ENCODE peak calls at places on chromosomes 11 and 22, in nine cellular contexts. One of them, this sample, is unnamed. For H3K36me3, the result is how much of the 10 kb centered on the place peaks cover.

GRCh38 chr11:10629431-10630002 is 61.1 kb upstream of the LYVE1 start:
- DNase-seq in CD8-positive, alpha-beta memory T cell: no peak
- DNase-seq in tibial artery: no peak
- DNase-seq in uterus: no peak
- DNase-seq in H7: no peak
- DNase-seq in Peyer's patch: no peak
- DNase-seq in neural progenitor cell: no peak
- DNase-seq in right lobe of liver: no peak
- DNase-seq in PC-3: no peak
- DNase-seq in this sample: no peak

GRCh38 chr11:8807544-8808225 is 103.3 kb upstream of the AKIP1 start:
- DNase-seq in CD8-positive, alpha-beta memory T cell: no peak
- DNase-seq in right lobe of liver: no peak
- DNase-seq in uterus: peak
- DNase-seq in PC-3: no peak
- DNase-seq in neural progenitor cell: no peak
- DNase-seq in tibial artery: peak
- DNase-seq in H7: no peak
- DNase-seq in Peyer's patch: no peak
- DNase-seq in this sample: peak

GRCh38 chr11:125990244-125990643 is 44.4 kb downstream of the VSIG10L2 start:
- DNase-seq in Peyer's patch: no peak
- DNase-seq in PC-3: peak
- DNase-seq in H7: no peak
- DNase-seq in tibial artery: peak
- DNase-seq in CD8-positive, alpha-beta memory T cell: no peak
- DNase-seq in uterus: peak
- DNase-seq in right lobe of liver: no peak
- DNase-seq in neural progenitor cell: no peak
- DNase-seq in this sample: peak

GRCh38 chr11:33387586-33387985 is 130.4 kb downstream of the HIPK3 start:
- DNase-seq in PC-3: no peak
- DNase-seq in CD8-positive, alpha-beta memory T cell: no peak
- DNase-seq in uterus: no peak
- DNase-seq in H7: no peak
- DNase-seq in tibial artery: no peak
- DNase-seq in right lobe of liver: no peak
- DNase-seq in neural progenitor cell: no peak
- DNase-seq in Peyer's patch: no peak
- DNase-seq in this sample: no peak

GRCh38 chr11:65288706-65289536 is 25.7 kb upstream of the CDC42EP2 start:
- DNase-seq in Peyer's patch: no peak
- DNase-seq in CD8-positive, alpha-beta memory T cell: no peak
- DNase-seq in uterus: no peak
- DNase-seq in tibial artery: no peak
- DNase-seq in right lobe of liver: no peak
- DNase-seq in neural progenitor cell: no peak
- DNase-seq in H7: no peak
- DNase-seq in PC-3: no peak
- DNase-seq in this sample: peak

GRCh38 chr11:75450826-75451783 is 18.1 kb upstream of the KLHL35 start:
- DNase-seq in neural progenitor cell: peak
- DNase-seq in right lobe of liver: no peak
- DNase-seq in CD8-positive, alpha-beta memory T cell: no peak
- DNase-seq in uterus: no peak
- DNase-seq in PC-3: peak
- DNase-seq in Peyer's patch: no peak
- DNase-seq in tibial artery: no peak
- DNase-seq in H7: peak
- DNase-seq in this sample: no peak

GRCh38 chr22:50337262-50338041 is 5.7 kb upstream of the PPP6R2 start:
- DNase-seq in PC-3: no peak
- DNase-seq in Peyer's patch: no peak
- DNase-seq in tibial artery: no peak
- DNase-seq in H7: no peak
- DNase-seq in right lobe of liver: no peak
- DNase-seq in uterus: no peak
- DNase-seq in CD8-positive, alpha-beta memory T cell: no peak
- DNase-seq in neural progenitor cell: no peak
- DNase-seq in this sample: no peak

GRCh38 chr22:36430863-36431262 is 43.1 kb upstream of the MYH9 start:
- DNase-seq in uterus: no peak
- DNase-seq in H7: no peak
- DNase-seq in tibial artery: no peak
- DNase-seq in CD8-positive, alpha-beta memory T cell: no peak
- DNase-seq in Peyer's patch: no peak
- DNase-seq in PC-3: peak
- DNase-seq in neural progenitor cell: no peak
- DNase-seq in right lobe of liver: no peak
- DNase-seq in this sample: no peak

GRCh38 chr11:19237381-19237780 is 3.4 kb downstream of the E2F8 start:
- DNase-seq in uterus: no peak
- DNase-seq in tibial artery: no peak
- DNase-seq in neural progenitor cell: no peak
- DNase-seq in PC-3: no peak
- DNase-seq in CD8-positive, alpha-beta memory T cell: no peak
- DNase-seq in Peyer's patch: no peak
- DNase-seq in H7: no peak
- DNase-seq in right lobe of liver: no peak
- DNase-seq in this sample: no peak

GRCh38 chr11:27933992-27934829 is 173.7 kb downstream of the KIF18A start:
- DNase-seq in tibial artery: no peak
- DNase-seq in Peyer's patch: no peak
- DNase-seq in right lobe of liver: no peak
- DNase-seq in PC-3: peak
- DNase-seq in uterus: peak
- DNase-seq in CD8-positive, alpha-beta memory T cell: no peak
- DNase-seq in neural progenitor cell: no peak
- DNase-seq in H7: peak
- DNase-seq in this sample: peak

GRCh38 chr22:37892566-37893338 is 13.3 kb upstream of the MICALL1 start:
- DNase-seq in PC-3: no peak
- DNase-seq in Peyer's patch: no peak
- DNase-seq in CD8-positive, alpha-beta memory T cell: no peak
- DNase-seq in tibial artery: no peak
- DNase-seq in uterus: peak
- DNase-seq in H7: no peak
- DNase-seq in right lobe of liver: peak
- DNase-seq in neural progenitor cell: no peak
- DNase-seq in this sample: no peak

GRCh38 chr11:83292709-83293435 is 6.7 kb upstream of the CCDC90B start:
- DNase-seq in PC-3: peak
- DNase-seq in H7: peak
- DNase-seq in right lobe of liver: no peak
- DNase-seq in Peyer's patch: no peak
- DNase-seq in tibial artery: no peak
- DNase-seq in CD8-positive, alpha-beta memory T cell: no peak
- DNase-seq in uterus: no peak
- DNase-seq in neural progenitor cell: peak
- DNase-seq in this sample: peak

GRCh38 chr11:110478410-110478809 is 48.7 kb downstream of the FDX1 start:
- DNase-seq in uterus: no peak
- DNase-seq in tibial artery: no peak
- DNase-seq in right lobe of liver: no peak
- DNase-seq in neural progenitor cell: peak
- DNase-seq in H7: peak
- DNase-seq in PC-3: no peak
- DNase-seq in CD8-positive, alpha-beta memory T cell: no peak
- DNase-seq in Peyer's patch: no peak
- DNase-seq in this sample: no peak

GRCh38 chr22:29511126-29511854 is 31.3 kb downstream of the NEFH start:
- DNase-seq in Peyer's patch: no peak
- DNase-seq in H7: no peak
- DNase-seq in right lobe of liver: no peak
- DNase-seq in neural progenitor cell: no peak
- DNase-seq in CD8-positive, alpha-beta memory T cell: no peak
- DNase-seq in PC-3: no peak
- DNase-seq in uterus: no peak
- DNase-seq in tibial artery: no peak
- DNase-seq in this sample: no peak
- H3K36me3 ChIP-seq in Peyer's patch: under half
- H3K36me3 ChIP-seq in H7: under half
- H3K36me3 ChIP-seq in right lobe of liver: under half
- H3K36me3 ChIP-seq in neural progenitor cell: under half
- H3K36me3 ChIP-seq in CD8-positive, alpha-beta memory T cell: under half
- H3K36me3 ChIP-seq in PC-3: under half
- H3K36me3 ChIP-seq in uterus: under half
- H3K36me3 ChIP-seq in tibial artery: half or more
- H3K36me3 ChIP-seq in this sample: under half

DNA sequence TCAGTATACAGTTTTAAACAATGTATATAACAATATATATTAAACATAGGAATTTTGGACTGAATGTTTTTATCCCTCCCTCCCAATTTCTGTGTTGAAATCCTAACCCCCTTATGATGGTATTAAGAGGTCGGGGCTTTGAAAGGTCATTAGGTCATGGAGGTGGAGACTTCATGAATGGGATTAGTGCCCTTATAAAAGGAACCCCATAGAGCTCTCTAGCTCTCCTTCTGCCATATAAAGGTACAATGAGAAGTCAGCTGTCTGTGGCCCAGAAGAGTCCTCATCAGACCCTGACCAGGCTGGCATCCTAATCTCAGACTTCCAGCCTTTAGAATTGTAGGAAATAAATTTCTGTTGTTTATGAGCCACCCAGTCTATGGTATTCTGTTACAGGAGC is 6.5 kb downstream of the NNMT start:
- DNase-seq in Peyer's patch: no peak
- DNase-seq in neural progenitor cell: peak
- DNase-seq in H7: no peak
- DNase-seq in CD8-positive, alpha-beta memory T cell: no peak
- DNase-seq in uterus: no peak
- DNase-seq in right lobe of liver: no peak
- DNase-seq in tibial artery: no peak
- DNase-seq in PC-3: no peak
- DNase-seq in this sample: no peak
- H3K4me3 ChIP-seq in Peyer's patch: no peak
- H3K4me3 ChIP-seq in neural progenitor cell: no peak
- H3K4me3 ChIP-seq in H7: no peak
- H3K4me3 ChIP-seq in CD8-positive, alpha-beta memory T cell: no peak
- H3K4me3 ChIP-seq in uterus: no peak
- H3K4me3 ChIP-seq in right lobe of liver: peak
- H3K4me3 ChIP-seq in tibial artery: peak
- H3K4me3 ChIP-seq in PC-3: no peak
- H3K4me3 ChIP-seq in this sample: no peak

DNA sequence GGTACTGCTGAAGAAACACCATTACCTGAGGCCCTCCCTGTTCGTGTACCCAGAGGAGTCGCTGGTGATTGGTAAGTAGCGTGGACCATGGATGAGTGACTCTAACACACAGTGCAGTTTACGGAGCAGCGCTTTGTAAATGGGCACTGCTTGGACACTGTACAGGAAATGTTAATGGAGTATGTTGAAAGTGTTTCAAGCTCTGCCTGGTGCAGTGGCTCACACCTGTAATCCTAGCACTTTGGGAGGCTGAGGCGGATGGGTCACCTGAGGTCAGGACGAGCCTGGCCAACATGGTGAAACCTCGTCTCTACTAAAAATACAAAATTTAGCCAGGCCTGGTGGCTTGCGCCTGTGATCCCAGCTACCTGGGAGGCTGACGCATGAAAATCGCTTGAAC is 29.7 kb downstream of the XRCC6 start:
- DNase-seq in PC-3: no peak
- DNase-seq in Peyer's patch: no peak
- DNase-seq in neural progenitor cell: no peak
- DNase-seq in tibial artery: no peak
- DNase-seq in uterus: no peak
- DNase-seq in H7: no peak
- DNase-seq in right lobe of liver: no peak
- DNase-seq in CD8-positive, alpha-beta memory T cell: no peak
- DNase-seq in this sample: no peak
- H3K36me3 ChIP-seq in PC-3: half or more
- H3K36me3 ChIP-seq in Peyer's patch: under half
- H3K36me3 ChIP-seq in neural progenitor cell: under half
- H3K36me3 ChIP-seq in tibial artery: half or more
- H3K36me3 ChIP-seq in uterus: under half
- H3K36me3 ChIP-seq in H7: half or more
- H3K36me3 ChIP-seq in right lobe of liver: under half
- H3K36me3 ChIP-seq in CD8-positive, alpha-beta memory T cell: under half
- H3K36me3 ChIP-seq in this sample: under half

DNA sequence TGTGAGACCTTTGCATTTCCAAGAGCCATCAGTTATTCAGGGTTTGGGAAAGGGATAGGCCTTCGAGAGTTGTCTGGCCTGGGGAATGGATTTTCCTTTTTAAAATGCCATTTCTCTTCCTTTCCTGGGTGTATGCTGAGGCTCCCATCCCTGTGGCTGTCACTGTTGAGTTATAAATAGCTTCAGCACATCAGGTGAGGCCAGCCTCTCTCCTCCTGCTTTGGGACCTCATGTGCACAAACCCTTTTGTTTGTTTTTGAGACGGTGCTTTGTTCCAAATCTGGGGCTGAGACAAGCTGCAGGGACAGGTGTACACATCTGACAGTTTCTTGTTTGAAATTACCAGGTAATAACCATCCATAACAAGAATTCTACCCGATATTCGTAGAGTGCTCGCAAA is 1.3 kb downstream of the TEF start:
- DNase-seq in CD8-positive, alpha-beta memory T cell: no peak
- DNase-seq in Peyer's patch: no peak
- DNase-seq in PC-3: no peak
- DNase-seq in right lobe of liver: no peak
- DNase-seq in H7: no peak
- DNase-seq in uterus: no peak
- DNase-seq in tibial artery: no peak
- DNase-seq in neural progenitor cell: no peak
- DNase-seq in this sample: no peak
- H3K4me3 ChIP-seq in CD8-positive, alpha-beta memory T cell: no peak
- H3K4me3 ChIP-seq in Peyer's patch: peak
- H3K4me3 ChIP-seq in PC-3: no peak
- H3K4me3 ChIP-seq in right lobe of liver: peak
- H3K4me3 ChIP-seq in H7: no peak
- H3K4me3 ChIP-seq in uterus: peak
- H3K4me3 ChIP-seq in tibial artery: peak
- H3K4me3 ChIP-seq in neural progenitor cell: peak
- H3K4me3 ChIP-seq in this sample: peak

This sample was measured in bronchial epithelial cell.